ENCODE peak calls at places on chromosomes 4 and X, in four cellular contexts. L is CD8-positive, alpha-beta T cell; A is breast epithelium; D is A549. V is an unnamed sample.

GRCh38 chr4:185550933-185551332 is 15.6 kb upstream of the PDLIM3 start:
- DNase-seq in D (no peak), L (no peak), A (no peak), V (no peak)

GRCh38 chr4:20944961-20945360 is 244.7 kb downstream of the PACRGL start:
- DNase-seq in D (no peak), L (no peak), A (no peak), V (no peak)

GRCh38 chr4:128385683-128386304 is 98.2 kb upstream of the PGRMC2 start:
- DNase-seq in A (no peak), D (peak; percentile 77), L (no peak), V (peak; percentile 47)

GRCh38 chrX:100411802-100412333 is 1.8 kb upstream of the PCDH19 start:
- DNase-seq in A (no peak), L (no peak), D (no peak), V (no peak)

GRCh38 chrX:15619053-15619772 is 18.5 kb upstream of the ACE2 start:
- DNase-seq in L (no peak), A (no peak), D (peak; percentile 36), V (peak; percentile 38)

GRCh38 chr4:144615182-144615581 is 30.8 kb upstream of the HHIP start:
- DNase-seq in A (no peak), D (no peak), L (no peak), V (no peak)

GRCh38 chr4:1417522-1418390 is 11.5 kb upstream of the NKX1-1 start:
- DNase-seq in A (peak; percentile 40), D (no peak), L (peak; percentile 7), V (no peak)

GRCh38 chrX:2547746-2548145 is 47.0 kb upstream of the DHRSX start:
- DNase-seq in L (no peak), A (no peak), D (no peak), V (no peak)

GRCh38 chrX:111645607-111646006 is 35.4 kb upstream of the ALG13 start:
- DNase-seq in D (no peak), A (no peak), L (no peak), V (no peak)

GRCh38 chr4:101843054-101843453 is 52.5 kb downstream of the BANK1 start:
- DNase-seq in L (no peak), D (no peak), A (no peak), V (no peak)

GRCh38 chrX:22963186-22963585 is 36.6 kb upstream of the DDX53 start:
- DNase-seq in L (no peak), D (no peak), A (no peak), V (no peak)

GRCh38 chr4:120299631-120300030 is 233.0 kb upstream of the MAD2L1 start:
- DNase-seq in L (no peak), A (no peak), D (no peak), V (no peak)

GRCh38 chr4:148735432-148736155 is 293.4 kb upstream of the NR3C2 start:
- DNase-seq in L (no peak), A (no peak), D (no peak), V (no peak)

GRCh38 chrX:24506082-24506481 is 41.0 kb downstream of the PDK3 start:
- DNase-seq in L (no peak), A (no peak), D (peak; percentile 25), V (no peak)

GRCh38 chr4:182562350-182562749 is 319.1 kb downstream of the TENM3 start:
- DNase-seq in A (no peak), D (no peak), L (no peak), V (no peak)

GRCh38 chrX:35046646-35047231 is 104.1 kb downstream of the FAM47B start:
- DNase-seq in D (no peak), A (no peak), L (no peak), V (no peak)

DNA sequence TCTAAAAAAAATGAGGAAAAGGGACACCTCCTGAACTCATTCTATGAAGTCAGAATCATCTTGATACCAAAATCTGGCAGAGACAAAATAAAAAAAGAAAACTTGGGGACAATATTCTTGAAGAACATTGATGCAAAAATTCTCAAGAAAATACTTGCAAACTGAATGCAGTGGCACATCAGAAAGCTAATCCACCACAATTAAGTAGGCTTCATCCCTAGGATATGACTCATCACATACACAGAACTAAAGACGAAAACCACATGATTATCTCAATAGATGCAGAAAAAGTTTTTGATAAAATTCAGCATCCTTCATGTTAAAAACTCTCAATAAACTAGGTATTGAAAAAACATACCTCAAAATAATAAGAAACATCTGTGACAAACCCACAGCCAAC is 98.3 kb downstream of the FAM47B start:
- DNase-seq in L (no peak), D (no peak), A (no peak), V (no peak)
- H3K4me1 ChIP-seq in L (no peaks in the 10 kb centered on the region), D (no peaks in the 10 kb centered on the region), A (no peaks in the 10 kb centered on the region), V (no peaks in the 10 kb centered on the region)

GRCh38 chr4:51851090-51851936 is 8.4 kb downstream of the DCUN1D4 start:
- DNase-seq in A (no peak), D (no peak), L (no peak), V (no peak)

GRCh38 chr4:51845736-51846135 is 2.8 kb downstream of the DCUN1D4 start:
- DNase-seq in L (no peak), D (no peak), A (no peak), V (no peak)

GRCh38 chr4:51851937-51852290 is 9.0 kb downstream of the DCUN1D4 start:
- DNase-seq in D (no peak), A (no peak), L (no peak), V (no peak)

GRCh38 chr4:51850294-51850693 is 7.3 kb downstream of the DCUN1D4 start:
- DNase-seq in D (no peak), A (no peak), L (no peak), V (no peak)

DNA sequence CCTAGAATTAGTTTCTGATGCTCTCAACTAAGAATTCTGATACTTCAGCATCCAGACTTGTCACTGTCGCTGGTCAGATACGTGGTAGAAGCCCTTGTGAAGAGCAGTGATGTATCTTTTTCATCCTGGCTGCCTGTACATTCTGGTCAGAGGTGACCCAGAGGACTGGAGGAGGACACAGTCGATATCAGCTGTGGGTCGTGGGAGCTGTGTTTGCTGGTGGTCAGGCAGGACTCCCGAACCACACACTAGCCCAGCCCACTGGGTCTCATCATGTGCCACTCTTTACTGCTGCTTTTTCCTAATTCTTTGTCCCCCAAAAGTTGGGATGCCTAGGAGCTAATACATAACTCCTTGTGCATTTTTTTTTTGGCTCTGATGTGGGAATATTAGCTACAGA is 6.5 kb downstream of the DCUN1D4 start:
- DNase-seq in A (no peak), D (no peak), L (no peak), V (no peak)
- H3K4me1 ChIP-seq in A (peaks cover 8% of the 10 kb centered on the region), D (peaks cover 43% of the 10 kb centered on the region), L (peaks cover 7% of the 10 kb centered on the region), V (peaks cover 61% of the 10 kb centered on the region)

GRCh38 chr4:156977435-156978160 is 6.0 kb upstream of the PDGFC start:
- DNase-seq in L (no peak), D (no peak), A (no peak), V (no peak)
- H3K4me1 ChIP-seq in L (no peaks in the 10 kb centered on the region), D (no peaks in the 10 kb centered on the region), A (no peaks in the 10 kb centered on the region), V (no peaks in the 10 kb centered on the region)

DNA sequence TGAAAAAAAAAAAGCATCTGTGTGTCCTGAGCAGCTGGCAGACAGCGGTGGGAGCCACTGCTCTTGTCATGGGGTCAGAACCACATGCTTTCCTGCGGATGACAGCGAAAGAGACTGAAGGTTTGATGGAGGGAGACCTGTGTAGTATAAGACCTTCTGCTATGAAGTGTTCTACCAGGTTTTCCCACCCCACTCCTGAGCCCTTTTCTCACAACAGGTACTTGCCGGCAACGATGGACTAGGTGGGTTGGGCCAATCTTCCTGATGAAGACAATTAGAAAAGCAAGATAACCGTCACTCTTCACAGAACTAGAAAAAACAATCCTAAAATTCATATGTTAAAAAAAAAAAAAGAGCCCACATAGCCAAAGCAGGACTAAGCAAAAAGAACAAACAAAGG is 107.3 kb downstream of the AFAP1 start:
- DNase-seq in A (no peak), L (no peak), D (no peak), V (no peak)
- H3K4me1 ChIP-seq in A (peaks cover 5% of the 10 kb centered on the region), L (peaks cover 30% of the 10 kb centered on the region), D (peaks cover 32% of the 10 kb centered on the region), V (peaks cover 38% of the 10 kb centered on the region)

GRCh38 chrX:1502853-1503252 is 34.1 kb downstream of the P2RY8 start:
- DNase-seq in D (no peak), L (no peak), A (no peak), V (no peak)

GRCh38 chrX:1506916-1507315 is 30.1 kb downstream of the P2RY8 start:
- DNase-seq in A (no peak), L (no peak), D (no peak), V (no peak)

GRCh38 chrX:1502241-1502640 is 34.7 kb downstream of the P2RY8 start:
- DNase-seq in D (no peak), L (no peak), A (no peak), V (no peak)

GRCh38 chrX:1496076-1496475 is 40.9 kb downstream of the P2RY8 start:
- DNase-seq in L (no peak), A (no peak), D (no peak), V (no peak)

DNA sequence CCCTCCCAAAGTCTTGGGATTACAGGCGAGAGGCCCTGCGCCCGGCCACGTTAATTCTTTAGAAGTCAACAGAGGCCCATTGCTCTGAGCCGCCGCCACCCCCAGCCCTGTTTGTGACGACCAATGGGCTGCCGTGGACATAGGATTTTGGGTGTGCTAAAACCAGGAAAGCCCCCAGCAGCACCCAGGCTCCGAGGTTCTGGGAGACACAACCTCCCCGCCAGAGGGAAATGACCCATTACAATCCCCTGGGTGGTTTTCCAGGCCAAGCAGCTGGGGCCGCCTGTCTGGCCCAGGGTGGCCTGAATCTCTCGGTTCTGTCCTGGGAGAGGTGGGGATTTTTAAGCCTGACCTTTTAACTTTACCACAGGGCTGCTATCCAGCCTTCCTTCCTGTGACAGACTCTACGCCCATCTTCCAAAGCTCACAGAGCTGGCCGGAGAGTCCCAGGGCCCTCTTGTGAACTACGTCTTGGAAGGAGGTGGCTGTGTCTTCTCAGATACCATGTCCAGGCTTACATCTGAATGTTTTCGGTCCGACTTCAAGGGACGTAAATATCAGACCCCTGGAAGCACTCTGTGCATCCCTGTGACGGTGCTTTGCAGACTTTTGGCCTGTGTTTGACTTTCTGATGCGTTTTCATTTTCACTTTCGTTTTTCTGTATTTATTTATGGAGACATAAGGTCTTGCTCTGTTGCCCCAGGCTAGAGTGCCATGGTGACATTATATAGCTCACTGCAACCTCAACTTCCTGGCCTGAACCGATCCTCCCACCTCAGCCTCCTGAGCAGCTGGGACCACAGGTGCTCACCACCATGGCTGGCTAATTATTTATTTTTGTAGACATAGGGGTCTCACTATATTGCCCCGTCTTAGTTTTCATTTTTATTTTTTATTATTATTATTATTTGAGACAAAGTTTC is 36.0 kb downstream of the P2RY8 start:
- DNase-seq in A (no peak), D (no peak), L (no peak), V (no peak)
- H3K4me1 ChIP-seq in A (no peaks in the 10 kb centered on the region), D (no peaks in the 10 kb centered on the region), L (peaks cover 9% of the 10 kb centered on the region), V (no peaks in the 10 kb centered on the region)

DNA sequence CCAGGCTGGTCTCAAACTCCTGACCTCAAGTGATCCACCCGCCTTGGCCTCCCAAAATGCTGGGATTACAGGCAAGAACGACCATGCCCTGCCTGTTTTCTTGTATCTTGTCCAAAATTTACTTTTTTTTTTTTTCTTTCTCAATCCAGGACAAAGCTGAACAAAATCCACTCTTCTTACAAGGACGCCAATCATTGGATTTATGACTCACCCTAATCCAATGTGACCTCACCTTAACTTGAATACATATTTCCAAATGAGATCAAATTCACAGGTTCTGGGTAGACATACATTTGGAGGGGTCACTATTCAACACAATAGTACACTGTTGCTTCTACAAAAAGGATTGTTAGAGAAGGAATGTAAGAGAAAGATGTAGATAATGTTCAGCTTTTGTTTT is 18.0 kb upstream of the TSR2 start:
- DNase-seq in A (no peak), L (no peak), D (no peak), V (no peak)
- H3K4me1 ChIP-seq in A (no peaks in the 10 kb centered on the region), L (no peaks in the 10 kb centered on the region), D (no peaks in the 10 kb centered on the region), V (no peaks in the 10 kb centered on the region)

V was measured in gastrocnemius medialis.